ENCODE peak calls at places on chromosomes 2 and 18, in eight cellular contexts. Y is GM20000, V is H9, U is AG10803, M is MCF 10A, D is cardiac muscle cell, G is RWPE1, F is upper lobe of left lung. S is an unnamed sample.

GRCh38 chr2:229725716-229726346 is 11.5 kb upstream of the DNER start:
- DNase-seq in G (peak), U (peak), F (no peak), V (no peak), Y (no peak), M (peak), D (peak), S (no peak)

GRCh38 chr2:168685619-168686453 is 116.6 kb upstream of the NOSTRIN start:
- DNase-seq in G (no peak), Y (no peak), F (peak), V (no peak), U (no peak), D (peak), M (no peak), S (no peak)

GRCh38 chr2:10278763-10279471 is 23.8 kb upstream of the HPCAL1 start:
- DNase-seq in U (no peak), V (no peak), Y (no peak), M (no peak), G (no peak), D (no peak), F (no peak), S (no peak)

GRCh38 chr2:219542931-219543595 is 546 bp downstream of the CHPF start:
- DNase-seq in M (peak), F (peak), D (peak), V (no peak), U (peak), G (peak), Y (peak), S (peak)

GRCh38 chr2:98134138-98134537 is 47.2 kb downstream of the VWA3B start:
- DNase-seq in G (no peak), D (peak), M (no peak), V (peak), Y (peak), F (peak), U (no peak), S (no peak)

GRCh38 chr2:38626326-38627031 is 23.8 kb upstream of the HNRNPLL start:
- DNase-seq in U (no peak), M (no peak), F (no peak), V (no peak), Y (no peak), D (no peak), G (no peak), S (no peak)

GRCh38 chr2:61922714-61923113 is 17.2 kb downstream of the COMMD1 start:
- DNase-seq in D (no peak), Y (no peak), F (no peak), G (no peak), M (no peak), U (no peak), V (no peak), S (no peak)

GRCh38 chr18:250685-251084 is 17.2 kb downstream of the THOC1 start:
- DNase-seq in F (no peak), U (peak), M (peak), G (no peak), V (no peak), D (no peak), Y (no peak), S (no peak)

GRCh38 chr2:75728614-75729419 is 18.1 kb upstream of the GCFC2 start:
- DNase-seq in F (no peak), G (no peak), Y (no peak), U (no peak), D (no peak), V (no peak), M (no peak), S (no peak)

GRCh38 chr2:189515264-189515663 is 65.3 kb downstream of the SLC40A1 start:
- DNase-seq in Y (no peak), M (no peak), V (no peak), U (peak), D (no peak), G (no peak), F (no peak), S (no peak)

GRCh38 chr2:120912101-120912985 is 176.7 kb downstream of the GLI2 start:
- DNase-seq in Y (no peak), G (peak), M (peak), D (peak), F (peak), U (peak), V (no peak), S (no peak)

GRCh38 chr2:217166241-217166640 is 306.4 kb upstream of the TNP1 start:
- DNase-seq in G (no peak), Y (peak), M (peak), V (no peak), F (no peak), D (peak), U (peak), S (no peak)
- TF ChIP-seq CTCF in G (peak), Y (peak), M (peak), V (peak), F (no peak), D (peak), U (peak), S (peak)

GRCh38 chr18:27752944-27753343 is 424.0 kb downstream of the CDH2 start:
- DNase-seq in Y (no peak), U (no peak), M (no peak), V (no peak), D (no peak), G (no peak), F (no peak), S (no peak)

GRCh38 chr18:27748336-27748735 is 428.6 kb downstream of the CDH2 start:
- DNase-seq in M (no peak), V (no peak), F (no peak), Y (no peak), G (no peak), D (no peak), U (no peak), S (no peak)

GRCh38 chr18:27746241-27746640 is 430.7 kb downstream of the CDH2 start:
- DNase-seq in M (no peak), Y (no peak), U (no peak), D (no peak), V (no peak), G (no peak), F (no peak), S (no peak)

GRCh38 chr18:27749189-27749588 is 427.7 kb downstream of the CDH2 start:
- DNase-seq in G (no peak), M (no peak), V (no peak), Y (no peak), F (no peak), U (no peak), D (no peak), S (peak)

DNA sequence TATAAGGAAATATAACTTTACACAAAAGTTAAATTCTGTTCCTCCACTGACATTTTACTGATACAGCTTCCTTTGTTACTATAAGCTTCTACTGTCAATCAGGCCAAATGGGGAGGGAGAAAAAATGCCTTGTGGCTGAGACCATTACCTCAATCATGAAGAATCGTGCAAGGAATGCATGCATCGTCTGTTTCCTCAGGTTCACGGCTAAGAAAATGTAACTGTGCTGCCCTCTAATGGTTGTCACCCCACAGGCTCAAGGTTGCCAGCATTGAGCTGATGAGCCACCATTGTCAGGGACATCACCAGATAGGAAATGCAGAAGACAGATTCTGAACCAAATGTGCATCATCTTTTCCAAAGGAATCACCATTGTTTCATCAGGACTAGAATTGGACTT is 426.9 kb downstream of the CDH2 start:
- DNase-seq in D (peak), V (peak), M (peak), F (no peak), G (peak), U (peak), Y (peak), S (peak)
- TF ChIP-seq CTCF in D (peak), V (peak), M (peak), F (no peak), G (no peak), U (peak), Y (peak), S (peak)

GRCh38 chr2:231364961-231365810 is 30.3 kb upstream of the B3GNT7 start:
- DNase-seq in G (peak), Y (peak), F (no peak), M (peak), D (peak), V (no peak), U (peak), S (no peak)
- TF ChIP-seq CTCF in G (no peak), Y (no peak), F (no peak), M (no peak), D (no peak), V (no peak), U (no peak), S (no peak)

GRCh38 chr18:58536534-58537271 is 92.2 kb downstream of the ALPK2 start:
- DNase-seq in V (no peak), U (no peak), D (no peak), M (no peak), Y (no peak), F (no peak), G (no peak), S (no peak)
- TF ChIP-seq CTCF in V (no peak), U (no peak), D (no peak), M (no peak), Y (no peak), F (no peak), G (no peak), S (no peak)

DNA sequence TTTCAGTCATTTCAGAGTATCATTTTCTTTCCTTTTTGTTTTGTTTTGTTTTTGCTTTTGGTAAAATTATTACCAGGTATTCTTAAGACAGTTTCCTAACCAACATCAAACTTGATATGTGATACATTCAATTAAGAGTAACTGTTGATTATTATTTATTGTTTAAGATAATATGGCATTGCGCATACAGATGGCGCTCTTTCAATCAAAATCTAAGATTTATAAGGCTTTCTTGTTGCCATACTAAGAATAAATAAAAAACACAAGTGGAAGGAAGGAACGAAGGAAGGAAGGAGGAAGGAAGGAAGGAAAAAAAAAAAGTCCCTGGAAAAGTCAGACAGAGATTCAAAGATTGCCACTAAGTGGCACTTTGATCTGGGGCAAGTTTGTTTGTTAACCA is 1308.7 kb upstream of the FAM98A start:
- DNase-seq in D (no peak), G (no peak), V (no peak), M (no peak), Y (no peak), F (no peak), U (no peak), S (no peak)
- TF ChIP-seq CTCF in D (no peak), G (no peak), V (no peak), M (no peak), Y (no peak), F (no peak), U (no peak), S (no peak)

GRCh38 chr2:171566099-171566498 is 43.8 kb downstream of the CYBRD1 start:
- DNase-seq in M (no peak), D (no peak), Y (no peak), U (peak), V (no peak), G (no peak), F (no peak), S (no peak)

GRCh38 chr2:171571721-171572120 is 49.4 kb downstream of the CYBRD1 start:
- DNase-seq in F (no peak), G (no peak), U (no peak), D (no peak), M (no peak), Y (no peak), V (no peak), S (no peak)

GRCh38 chr2:171566753-171567152 is 44.5 kb downstream of the CYBRD1 start:
- DNase-seq in G (no peak), F (no peak), U (no peak), D (no peak), M (no peak), V (no peak), Y (no peak), S (no peak)

GRCh38 chr2:171564463-171564862 is 42.2 kb downstream of the CYBRD1 start:
- DNase-seq in F (no peak), V (no peak), D (no peak), M (no peak), Y (no peak), G (no peak), U (no peak), S (no peak)

DNA sequence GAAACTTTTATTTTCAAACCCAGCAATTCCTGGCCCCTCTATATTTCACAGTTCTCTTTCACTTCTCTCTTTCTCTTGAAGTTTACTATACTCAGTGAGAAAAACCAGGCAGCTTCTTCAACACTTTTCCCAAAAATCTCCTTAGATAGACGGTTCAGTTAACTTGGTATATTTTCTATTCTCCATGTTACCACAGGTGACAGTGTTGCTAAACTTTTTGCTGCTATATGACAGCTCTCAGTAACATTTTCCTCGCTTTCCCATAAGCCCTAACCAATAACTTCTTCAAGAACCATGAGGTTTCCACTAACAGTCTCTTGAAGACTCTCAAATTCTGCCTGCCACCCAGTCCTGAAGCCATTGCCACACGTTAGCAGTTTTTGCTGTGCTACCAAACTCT is 45.8 kb downstream of the CYBRD1 start:
- DNase-seq in F (no peak), Y (no peak), M (no peak), U (no peak), D (no peak), V (no peak), G (no peak), S (no peak)
- TF ChIP-seq CTCF in F (no peak), Y (no peak), M (no peak), U (peak), D (no peak), V (peak), G (no peak), S (no peak)

S was measured in nephron progenitor cell.